ENCODE peak calls at places on chromosome 20, in eight cellular contexts. V is breast epithelium, M is astrocyte of the cerebellum, R is body of pancreas, Y is H7, W is fibroblast of pulmonary artery, E is mucosa of descending colon, X is astrocyte of the spinal cord. K is an unnamed sample.

GRCh38 chr20:59159091-59159821 is 4.4 kb upstream of the ZNF831 start:
- DNase-seq in V (no peak), E (no peak), X (no peak), R (no peak), Y (peak), W (no peak), M (no peak), K (no peak)

GRCh38 chr20:54200487-54201267 is 7.2 kb upstream of the PFDN4 start:
- DNase-seq in X (no peak), M (no peak), W (no peak), E (no peak), Y (peak), R (no peak), V (no peak), K (no peak)

GRCh38 chr20:17873410-17874270 is 95.0 kb downstream of the SNX5 start:
- DNase-seq in E (peak), Y (peak), X (peak), R (peak), W (peak), M (peak), V (peak), K (peak)

GRCh38 chr20:47951521-47951951 is 166.3 kb upstream of the SULF2 start:
- DNase-seq in Y (no peak), M (no peak), W (peak), V (no peak), R (no peak), X (no peak), E (no peak), K (no peak)

GRCh38 chr20:36149469-36149868 is 5.1 kb upstream of the EPB41L1 start:
- DNase-seq in M (no peak), E (no peak), Y (no peak), X (no peak), W (no peak), V (no peak), R (no peak), K (peak)

GRCh38 chr20:19718880-19719279 is 39.2 kb upstream of the RIN2 start:
- DNase-seq in X (no peak), V (no peak), W (no peak), Y (no peak), R (no peak), M (no peak), E (no peak), K (no peak)

GRCh38 chr20:45342863-45343444 is 5.3 kb downstream of the SDC4 start:
- DNase-seq in X (no peak), V (no peak), Y (no peak), E (no peak), W (no peak), R (no peak), M (no peak), K (no peak)

GRCh38 chr20:53074811-53075314 is 102.7 kb downstream of the TSHZ2 start:
- DNase-seq in M (no peak), R (no peak), W (peak), V (no peak), X (no peak), Y (no peak), E (no peak), K (no peak)

GRCh38 chr20:57244627-57245214 is 21.7 kb downstream of the BMP7 start:
- DNase-seq in X (no peak), Y (peak), R (no peak), M (no peak), E (no peak), W (no peak), V (no peak), K (no peak)

GRCh38 chr20:48189177-48189576 is 403.9 kb upstream of the SULF2 start:
- DNase-seq in V (no peak), E (no peak), R (no peak), Y (peak), W (peak), M (no peak), X (peak), K (no peak)

GRCh38 chr20:858011-858410 is 24.5 kb downstream of the FAM110A start:
- DNase-seq in X (no peak), M (no peak), V (no peak), W (no peak), R (no peak), Y (no peak), E (no peak), K (no peak)

GRCh38 chr20:58652606-58653303 is 1.7 kb downstream of the STX16 start:
- DNase-seq in X (no peak), V (no peak), E (no peak), W (no peak), Y (no peak), R (no peak), M (no peak), K (no peak)

GRCh38 chr20:37336369-37337207 is 9.4 kb upstream of the SRC start:
- DNase-seq in V (no peak), R (no peak), X (no peak), M (no peak), E (peak), W (peak), Y (peak), K (no peak)

GRCh38 chr20:64090165-64090564 is 6.0 kb upstream of the LKAAEAR1 start:
- DNase-seq in E (no peak), M (no peak), Y (no peak), X (no peak), R (no peak), V (no peak), W (no peak), K (no peak)

GRCh38 chr20:23156170-23156841 is 70.2 kb upstream of the CD93 start:
- DNase-seq in W (peak), E (no peak), V (no peak), R (no peak), Y (no peak), M (peak), X (peak), K (no peak)

GRCh38 chr20:34163316-34163715 is 51.3 kb upstream of the EIF2S2 start:
- DNase-seq in Y (no peak), W (no peak), E (no peak), X (no peak), R (no peak), V (no peak), M (no peak), K (no peak)

GRCh38 chr20:58583141-58583540 is 67.9 kb upstream of the APCDD1L start:
- DNase-seq in X (no peak), Y (no peak), R (no peak), E (peak), V (peak), M (no peak), W (peak), K (no peak)

GRCh38 chr20:53425930-53426329 is 167.7 kb downstream of the ZNF217 start:
- DNase-seq in E (no peak), Y (no peak), V (no peak), X (no peak), R (no peak), M (no peak), W (no peak), K (no peak)

GRCh38 chr20:34426026-34426425 is 63.0 kb downstream of the ITCH start:
- DNase-seq in R (no peak), E (no peak), W (peak), V (no peak), X (no peak), Y (no peak), M (no peak), K (no peak)

GRCh38 chr20:55424968-55425367 is 580.4 kb downstream of the CBLN4 start:
- DNase-seq in E (no peak), M (no peak), Y (no peak), R (no peak), W (no peak), X (no peak), V (no peak), K (no peak)

GRCh38 chr20:41293269-41294037 is 24.1 kb downstream of the ZHX3 start:
- DNase-seq in V (no peak), M (no peak), R (no peak), X (no peak), W (peak), Y (no peak), E (no peak), K (no peak)

GRCh38 chr20:23541330-23541729 is 27.0 kb downstream of the CST9L start:
- DNase-seq in E (no peak), V (no peak), X (no peak), Y (peak), R (no peak), W (no peak), M (no peak), K (no peak)

GRCh38 chr20:3237011-3237957 is 1.7 kb downstream of the SLC4A11 start:
- DNase-seq in W (no peak), R (no peak), E (no peak), M (no peak), V (no peak), X (no peak), Y (peak), K (no peak)
- H3K4me3 ChIP-seq in W (peak), R (no peak), E (no peak), M (no peak), V (no peak), X (no peak), Y (peak), K (no peak)

DNA sequence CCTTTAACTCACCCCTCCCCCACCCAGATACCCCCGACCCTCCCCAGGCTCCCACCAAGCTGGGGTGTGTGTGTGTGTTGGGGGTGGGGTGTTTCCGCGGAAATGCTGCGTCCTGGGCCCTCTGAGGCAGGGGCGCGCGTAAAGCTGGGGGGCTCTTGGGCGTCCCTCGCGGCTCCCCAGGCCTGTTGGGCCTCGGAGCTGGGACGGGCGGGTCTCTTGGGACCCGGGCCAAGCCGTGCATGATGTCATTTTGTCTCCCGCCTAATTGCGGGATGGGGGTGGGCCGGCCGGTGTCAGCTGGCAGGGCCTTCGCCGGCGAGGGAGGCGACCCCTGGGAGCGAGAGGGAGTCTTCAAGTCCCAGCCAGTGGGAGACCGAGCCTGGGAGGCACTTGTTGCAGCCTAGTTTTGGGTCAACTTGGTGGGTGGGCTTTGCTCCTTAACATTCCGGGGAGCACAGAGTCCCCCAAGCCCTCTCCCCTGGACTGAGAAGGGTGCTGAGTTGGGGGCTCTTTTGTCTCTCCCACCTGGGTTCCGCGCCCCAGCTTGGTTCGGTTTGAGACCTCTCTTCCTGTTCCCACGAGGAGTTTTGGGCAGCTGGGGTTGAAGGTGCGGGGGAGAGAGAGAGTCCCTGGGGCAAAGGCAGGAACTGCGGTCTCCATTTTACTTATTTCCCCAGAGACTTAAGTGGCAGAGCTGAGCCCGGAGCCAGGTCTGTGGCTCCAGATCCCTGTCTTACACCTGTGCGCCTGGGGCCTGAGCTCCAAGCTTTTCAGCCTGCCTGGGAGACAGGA is 623 bp downstream of the MYBL2 start:
- DNase-seq in E (peak), M (no peak), Y (peak), R (no peak), V (no peak), W (no peak), X (no peak), K (no peak)
- H3K4me3 ChIP-seq in E (no peak), M (peak), Y (peak), R (no peak), V (no peak), W (peak), X (peak), K (no peak)

DNA sequence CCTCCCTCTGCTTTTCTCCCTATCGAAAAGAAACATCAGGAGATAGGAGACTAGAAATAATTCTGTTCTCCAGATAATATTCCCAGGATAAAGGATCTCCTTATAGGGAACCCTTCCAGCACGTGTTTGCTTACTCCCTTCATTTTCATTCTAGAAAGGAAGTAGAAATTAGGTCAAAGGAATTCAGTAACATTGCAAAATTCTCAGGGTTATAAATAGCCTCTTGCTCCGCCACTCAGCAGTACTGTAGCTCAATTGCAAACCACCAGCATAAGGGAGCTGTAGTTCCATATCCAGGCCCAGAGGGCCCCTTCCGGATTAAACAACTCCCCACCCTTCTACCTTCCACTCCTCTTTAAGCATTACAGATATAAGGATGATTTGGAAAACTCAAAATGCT is 6.2 kb downstream of the ELMO2 start:
- DNase-seq in W (peak), X (peak), R (peak), E (no peak), V (no peak), M (no peak), Y (no peak), K (no peak)
- H3K4me3 ChIP-seq in W (peak), X (no peak), R (no peak), E (no peak), V (no peak), M (no peak), Y (no peak), K (no peak)

DNA sequence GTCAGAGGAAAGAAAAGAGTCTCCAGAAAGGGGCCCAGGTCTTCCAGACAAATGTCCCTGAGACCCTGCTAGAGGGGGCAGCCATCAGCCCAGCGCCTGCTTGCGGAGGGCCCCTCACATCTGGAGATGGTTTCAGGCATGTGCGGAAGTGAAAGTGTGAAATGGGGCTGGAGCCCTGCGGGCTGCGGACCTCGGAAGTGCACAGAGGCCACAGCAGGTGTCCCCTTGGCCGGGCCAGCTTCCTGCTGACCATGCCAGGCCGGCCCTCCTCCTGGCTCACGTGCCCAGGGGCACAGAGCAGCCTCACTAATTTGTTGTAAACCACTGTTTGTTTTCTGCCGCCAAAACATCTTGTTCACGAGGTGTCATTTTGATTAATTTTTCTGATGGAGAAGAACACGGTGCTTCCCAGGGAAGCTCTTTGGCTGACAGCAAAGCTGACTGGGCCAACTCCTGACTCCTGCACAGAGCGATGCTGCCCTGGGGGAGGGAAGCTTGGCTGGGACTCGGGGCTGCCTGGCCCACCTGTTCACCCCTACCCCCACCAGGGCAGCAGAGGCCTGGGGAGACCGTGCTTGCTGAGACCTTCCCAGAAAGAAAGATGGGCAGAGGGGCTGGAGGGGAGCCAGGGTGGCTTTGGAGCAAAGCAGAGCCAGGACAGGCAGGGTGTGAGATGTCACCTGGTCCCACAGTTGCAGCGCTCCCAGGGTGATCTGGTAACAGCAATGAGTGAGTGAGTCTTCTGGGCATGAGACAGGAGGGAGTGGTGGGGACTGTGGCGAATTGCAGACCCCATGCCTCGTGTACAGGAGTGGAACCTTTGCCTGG is 54.2 kb downstream of the BCAS4 start:
- DNase-seq in E (no peak), V (no peak), M (no peak), R (peak), X (no peak), W (no peak), Y (peak), K (peak)
- H3K4me3 ChIP-seq in E (no peak), V (peak), M (no peak), R (no peak), X (no peak), W (no peak), Y (no peak), K (peak)

GRCh38 chr20:32474009-32474716 is 111.0 kb downstream of the NOL4L start:
- DNase-seq in X (no peak), Y (peak), M (no peak), W (no peak), R (peak), V (no peak), E (peak), K (peak)

GRCh38 chr20:32473231-32474008 is 111.7 kb downstream of the NOL4L start:
- DNase-seq in V (no peak), W (no peak), M (no peak), R (no peak), Y (peak), E (peak), X (no peak), K (peak)

GRCh38 chr20:32474967-32475819 is 109.9 kb downstream of the NOL4L start:
- DNase-seq in M (peak), R (peak), V (peak), Y (peak), E (peak), W (peak), X (peak), K (peak)

GRCh38 chr20:32472581-32473207 is 112.4 kb downstream of the NOL4L start:
- DNase-seq in Y (peak), V (no peak), M (no peak), W (no peak), X (no peak), E (no peak), R (no peak), K (no peak)

DNA sequence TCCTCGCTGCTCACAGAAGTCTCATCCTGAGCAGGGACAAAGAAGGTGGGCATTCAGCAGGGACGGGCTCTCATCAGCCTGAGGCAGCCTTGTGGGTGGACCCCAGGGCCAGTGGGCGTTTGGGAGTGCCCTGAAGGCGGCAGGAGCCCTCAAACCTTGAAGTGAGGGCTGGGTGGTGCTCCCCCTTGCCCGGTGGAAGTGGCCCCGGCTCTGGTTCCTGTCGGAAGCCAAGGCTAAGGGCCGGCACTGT is 110.5 kb downstream of the NOL4L start:
- DNase-seq in X (peak), W (no peak), V (no peak), Y (peak), E (no peak), R (no peak), M (no peak), K (no peak)
- H3K4me3 ChIP-seq in X (peak), W (peak), V (peak), Y (no peak), E (no peak), R (no peak), M (peak), K (no peak)

GRCh38 chr20:25148181-25148981 is 47.1 kb upstream of the ENTPD6 start:
- DNase-seq in R (peak), M (peak), W (peak), V (no peak), E (peak), Y (peak), X (peak), K (no peak)

GRCh38 chr20:25146976-25147375 is 48.5 kb upstream of the ENTPD6 start:
- DNase-seq in Y (peak), E (no peak), R (no peak), V (no peak), X (no peak), M (no peak), W (no peak), K (no peak)

GRCh38 chr20:25147716-25148115 is 47.8 kb upstream of the ENTPD6 start:
- DNase-seq in W (no peak), X (no peak), V (no peak), E (no peak), M (no peak), Y (peak), R (no peak), K (no peak)

GRCh38 chr20:25149986-25150385 is 45.5 kb upstream of the ENTPD6 start:
- DNase-seq in X (no peak), V (no peak), M (no peak), R (no peak), Y (no peak), W (no peak), E (no peak), K (no peak)

GRCh38 chr20:25148982-25149846 is 46.3 kb upstream of the ENTPD6 start:
- DNase-seq in Y (no peak), M (no peak), X (no peak), V (no peak), E (no peak), R (no peak), W (no peak), K (no peak)
- H3K4me3 ChIP-seq in Y (no peak), M (no peak), X (no peak), V (no peak), E (no peak), R (no peak), W (no peak), K (no peak)

GRCh38 chr20:61478094-61478493 is 226.0 kb downstream of the CDH4 start:
- DNase-seq in Y (no peak), R (no peak), X (no peak), W (no peak), V (no peak), M (no peak), E (no peak), K (no peak)

GRCh38 chr20:61480158-61480825 is 228.2 kb downstream of the CDH4 start:
- DNase-seq in R (no peak), E (no peak), X (no peak), M (no peak), V (no peak), Y (peak), W (no peak), K (no peak)

GRCh38 chr20:61478611-61479305 is 226.7 kb downstream of the CDH4 start:
- DNase-seq in X (no peak), R (no peak), Y (no peak), W (no peak), M (no peak), E (no peak), V (no peak), K (no peak)

GRCh38 chr20:61477366-61477966 is 225.4 kb downstream of the CDH4 start:
- DNase-seq in X (no peak), R (no peak), Y (no peak), E (no peak), V (no peak), M (no peak), W (no peak), K (no peak)

DNA sequence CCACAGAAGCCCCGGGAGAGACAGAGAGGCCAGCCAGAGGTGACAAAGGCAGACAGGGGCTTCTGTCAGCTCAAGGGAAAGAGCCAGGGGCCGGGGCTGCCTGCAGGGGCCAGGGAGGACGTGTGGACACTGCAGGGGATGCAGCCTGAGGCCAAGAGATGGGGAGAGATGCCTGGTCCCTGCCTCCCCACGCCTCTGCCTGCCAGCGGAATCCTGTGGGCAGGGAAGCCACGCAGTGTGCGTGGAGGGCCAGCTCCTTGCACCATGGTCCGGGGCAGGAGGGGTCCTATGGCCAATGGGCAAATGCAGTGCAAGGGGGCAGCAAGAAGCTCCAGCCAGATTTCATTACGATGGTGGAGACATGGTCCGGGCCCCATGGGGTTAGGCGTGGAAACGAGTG is 224.9 kb downstream of the CDH4 start:
- DNase-seq in W (no peak), V (no peak), R (no peak), Y (no peak), X (no peak), E (no peak), M (no peak), K (no peak)
- H3K4me3 ChIP-seq in W (no peak), V (no peak), R (no peak), Y (no peak), X (no peak), E (no peak), M (no peak), K (no peak)